ENCODE peak calls at places on chromosomes 5 and 9, in five cellular contexts. F is endodermal cell, X is A549, S is suprapubic skin, Y is upper lobe of right lung. V is an unnamed sample.
A peak's percentile ranks its signal among the peaks of the same experiment; 100 is the strongest.

GRCh38 chr5:36606437-36607113 is at the start of gene SLC1A3:
- DNase-seq in Y (peak; percentile 71), X (peak; percentile 24), F (peak; percentile 86), S (peak; percentile 81), V (peak; percentile 69)

GRCh38 chr9:109317311-109317978 is 3.4 kb downstream of the EPB41L4B start:
- DNase-seq in F (no peak), X (no peak), Y (no peak), S (no peak), V (no peak)

GRCh38 chr5:151617383-151617840 is 26.3 kb upstream of the FAT2 start:
- DNase-seq in Y (no peak), S (no peak), X (no peak), F (no peak), V (peak; percentile 86)

GRCh38 chr5:97534166-97534565 is 351.1 kb upstream of the RIOK2 start:
- DNase-seq in Y (no peak), X (peak; percentile 56), F (peak; percentile 66), S (no peak), V (peak; percentile 82)

GRCh38 chr9:5851445-5851844 is 18.5 kb upstream of the ERMP1 start:
- DNase-seq in F (no peak), S (no peak), Y (no peak), X (no peak), V (peak; percentile 86)

GRCh38 chr5:167440846-167441245 is 850.6 kb upstream of the WWC1 start:
- DNase-seq in F (no peak), X (no peak), Y (no peak), S (no peak), V (no peak)

GRCh38 chr9:128656416-128657343 is at the start of gene DYNC2I2:
- DNase-seq in Y (peak; percentile 99), F (peak; percentile 98), X (peak; percentile 96), S (peak; percentile 97), V (peak; percentile 86)

GRCh38 chr9:123749580-123750202 is 180.2 kb downstream of the DENND1A start:
- DNase-seq in Y (no peak), F (no peak), X (no peak), S (no peak), V (no peak)

GRCh38 chr5:137828192-137828591 is 39.5 kb upstream of the MYOT start:
- DNase-seq in F (no peak), S (no peak), X (no peak), Y (no peak), V (no peak)

GRCh38 chr9:78210841-78211301 is 25.0 kb upstream of the CEP78 start:
- DNase-seq in F (no peak), X (no peak), Y (no peak), S (no peak), V (no peak)

GRCh38 chr5:108726446-108727091 is 21.1 kb upstream of the FER start:
- DNase-seq in S (no peak), Y (no peak), F (no peak), X (no peak), V (peak; percentile 71)

GRCh38 chr5:14685757-14686156 is 21.2 kb downstream of the OTULIN start:
- DNase-seq in X (peak; percentile 56), F (peak; percentile 69), S (no peak), Y (no peak), V (no peak)

GRCh38 chr5:27900761-27901160 is 862.4 kb upstream of the CDH9 start:
- DNase-seq in Y (no peak), X (no peak), F (no peak), S (no peak), V (peak; percentile 56)

GRCh38 chr5:164013077-164013670 is 507.8 kb downstream of the MAT2B start:
- DNase-seq in F (peak; percentile 85), X (peak; percentile 75), S (no peak), Y (no peak), V (peak; percentile 24)

GRCh38 chr9:4559238-4560182 is 69.2 kb downstream of the SLC1A1 start:
- DNase-seq in S (no peak), F (no peak), Y (no peak), X (no peak), V (no peak)

GRCh38 chr5:122142480-122142879 is 13.1 kb downstream of the ZNF474 start:
- DNase-seq in F (no peak), Y (no peak), X (peak; percentile 20), S (no peak), V (peak; percentile 83)

GRCh38 chr9:136140966-136141365 is 22.3 kb upstream of the TMEM250 start:
- DNase-seq in S (no peak), F (no peak), X (no peak), Y (no peak), V (peak; percentile 42)

GRCh38 chr9:38682713-38683112 is 37.2 kb downstream of the FAM240B start:
- DNase-seq in S (no peak), F (peak; percentile 61), Y (no peak), X (peak; percentile 88), V (peak; percentile 90)

GRCh38 chr5:1413611-1414241 is 31.5 kb downstream of the SLC6A3 start:
- DNase-seq in F (no peak), S (no peak), X (no peak), Y (peak; percentile 50), V (no peak)

GRCh38 chr5:168106008-168106761 is 185.3 kb upstream of the WWC1 start:
- DNase-seq in F (no peak), X (peak; percentile 8), S (no peak), Y (no peak), V (peak; percentile 11)

GRCh38 chr9:105557804-105558610 is at the start of gene FKTN:
- DNase-seq in X (peak; percentile 93), S (peak; percentile 90), Y (peak; percentile 94), F (peak; percentile 98), V (peak; percentile 82)

GRCh38 chr5:1503301-1504243 is 20.2 kb downstream of the LPCAT1 start:
- DNase-seq in F (no peak), S (no peak), Y (peak; percentile 83), X (no peak), V (no peak)

GRCh38 chr5:691817-692529 is 1.2 kb downstream of the TPPP start:
- DNase-seq in Y (no peak), X (no peak), F (peak; percentile 28), S (no peak), V (no peak)

DNA sequence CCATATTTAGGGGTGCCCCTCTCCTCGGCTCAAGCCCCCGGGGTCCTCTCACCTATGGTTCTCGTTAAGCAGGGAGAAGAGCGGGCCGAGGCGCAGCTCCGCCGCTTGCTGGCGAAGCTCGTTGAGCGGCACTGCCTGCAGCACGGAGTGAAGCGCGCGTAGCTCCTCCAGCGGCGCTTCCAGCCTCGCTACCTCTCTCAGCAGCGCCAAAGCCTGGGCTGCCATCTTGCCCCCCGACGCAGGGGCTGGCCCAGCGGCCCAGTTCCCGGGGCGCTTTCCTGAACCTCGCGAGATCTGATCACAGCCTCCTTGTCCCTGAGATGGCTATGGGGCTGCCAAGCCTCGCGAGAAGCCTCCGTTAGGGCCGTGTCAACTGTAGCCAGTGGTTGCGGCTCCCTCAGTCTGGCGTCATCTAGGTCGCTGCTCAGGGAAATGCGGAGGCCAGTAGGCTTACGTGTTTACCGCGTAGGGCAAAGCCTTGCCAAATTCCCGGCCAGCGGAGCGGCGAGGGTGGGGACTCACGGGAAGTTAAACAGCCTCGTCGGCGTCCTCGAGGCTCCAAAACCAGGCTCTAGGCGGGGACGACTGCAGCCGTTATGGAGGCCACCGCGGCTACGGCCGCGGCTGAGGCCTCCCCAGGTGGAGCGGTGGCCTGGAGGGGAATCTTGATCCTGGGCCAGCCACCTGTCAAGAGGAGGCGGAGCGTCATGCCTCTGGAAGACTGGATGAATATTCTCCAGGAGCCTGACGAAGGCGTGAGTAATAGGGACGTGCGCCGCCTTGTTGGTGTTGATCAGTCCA is at the start of gene PSMD5:
- DNase-seq in X (peak; percentile 99), Y (peak; percentile 99), S (peak; percentile 99), F (peak; percentile 96), V (peak; percentile 99)
- H3K4me1 ChIP-seq in X (peaks cover 12% of the 10 kb centered on the region), Y (peaks cover 11% of the 10 kb centered on the region), S (peaks cover 19% of the 10 kb centered on the region), F (peaks cover 14% of the 10 kb centered on the region), V (no peaks in the 10 kb centered on the region)

GRCh38 chr5:140564196-140565023 is at the start of the genes APBB3 and SLC35A4:
- DNase-seq in X (peak; percentile 98), Y (peak; percentile 97), S (peak; percentile 98), F (peak; percentile 97), V (peak; percentile 95)
- TF ChIP-seq CTCF in X (no peak), Y (no peak), S (no peak), F (no peak), V (no peak)

GRCh38 chr5:50435131-50435530 is 6.0 kb downstream of the EMB start:
- DNase-seq in Y (no peak), S (no peak), X (no peak), F (no peak), V (no peak)

GRCh38 chr5:50441479-50441815 is 359 bp upstream of the EMB start:
- DNase-seq in F (no peak), Y (no peak), X (no peak), S (no peak), V (peak; percentile 51)

GRCh38 chr5:50440651-50441478 is at the start of gene EMB:
- DNase-seq in X (peak; percentile 63), S (no peak), Y (peak; percentile 89), F (peak; percentile 95), V (peak; percentile 43)

GRCh38 chr5:50439221-50439620 is 1.9 kb downstream of the EMB start:
- DNase-seq in Y (no peak), S (no peak), F (no peak), X (no peak), V (no peak)
- H3K4me1 ChIP-seq in Y (peaks cover 6% of the 10 kb centered on the region), S (peaks cover 13% of the 10 kb centered on the region), F (no peaks in the 10 kb centered on the region), X (no peaks in the 10 kb centered on the region), V (peaks cover 21% of the 10 kb centered on the region)

DNA sequence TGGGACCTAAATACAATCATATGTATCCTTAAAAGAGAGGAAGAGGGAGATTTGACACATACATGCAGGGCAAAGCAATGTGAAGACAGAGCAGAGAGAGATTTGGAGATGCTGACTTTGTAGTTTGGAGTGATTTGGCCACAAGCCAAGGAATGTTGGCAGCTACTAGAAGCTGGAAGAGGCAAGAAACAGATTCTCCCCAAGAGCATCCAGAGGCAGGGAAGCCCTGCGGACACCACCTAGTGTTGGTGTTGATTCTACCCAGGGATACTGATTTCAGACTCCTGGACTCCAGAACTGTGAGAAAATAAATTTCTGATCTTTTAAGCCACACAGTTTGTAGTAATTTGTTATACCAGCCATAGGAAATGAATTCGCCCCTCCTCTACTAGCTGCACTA is 64.9 kb upstream of the OSMR start:
- DNase-seq in S (peak; percentile 90), X (peak; percentile 39), F (no peak), Y (no peak), V (peak; percentile 32)
- TF ChIP-seq CTCF in S (no peak), X (peak; percentile 16), F (no peak), Y (peak; percentile 37), V (peak; percentile 29)

GRCh38 chr5:68292316-68292715 is 76.8 kb downstream of the PIK3R1 start:
- DNase-seq in S (no peak), Y (no peak), F (no peak), X (no peak), V (no peak)
- H3K4me1 ChIP-seq in S (peaks cover 49% of the 10 kb centered on the region), Y (peaks cover 49% of the 10 kb centered on the region), F (peaks cover 10% of the 10 kb centered on the region), X (peaks cover 34% of the 10 kb centered on the region), V (peaks cover 19% of the 10 kb centered on the region)

DNA sequence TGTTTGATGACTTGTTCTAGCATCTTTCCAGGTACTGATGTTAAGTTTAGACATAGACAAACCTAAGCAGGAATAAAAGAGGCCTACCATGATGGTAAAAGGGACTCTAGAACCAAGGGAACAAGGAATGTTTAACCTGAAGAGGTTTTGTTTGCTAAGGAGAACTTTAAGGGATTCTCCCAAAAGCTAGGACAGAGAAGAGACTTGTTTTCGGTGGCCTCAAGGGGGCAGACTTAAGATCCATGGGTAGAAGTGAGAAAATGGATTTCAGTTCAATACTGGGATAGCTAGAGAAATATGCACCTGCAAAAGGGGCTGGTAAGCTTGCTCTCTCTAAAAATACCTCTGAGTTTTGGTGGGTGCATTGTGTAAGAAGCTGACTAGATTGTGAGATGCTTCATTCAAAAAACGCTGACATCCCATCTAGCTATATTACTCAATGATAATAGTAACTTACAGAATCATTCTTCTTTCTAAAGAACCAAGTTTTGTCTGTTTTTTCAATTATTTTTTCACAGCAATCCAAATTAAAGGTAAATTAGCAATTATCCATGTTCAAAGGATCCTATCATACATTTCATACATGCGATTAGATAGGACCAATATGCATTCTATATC is 5.5 kb upstream of the ADRB2 start:
- DNase-seq in S (no peak), F (peak; percentile 72), Y (no peak), X (peak; percentile 46), V (no peak)
- TF ChIP-seq CTCF in S (peak; percentile 48), F (peak; percentile 85), Y (peak; percentile 61), X (peak; percentile 64), V (peak; percentile 72)

V was measured in foreskin keratinocyte.